ENCODE peak calls at places on chromosomes 5 and 9, in ten cellular contexts. J, S, O, L, D, H, E, I, M and Y are unnamed samples.

GRCh38 chr9:5799314-5799713 is 33.6 kb downstream of the ERMP1 start:
- DNase-seq in J (peak), E (peak), D (no peak), O (no peak), M (peak), L (peak), H (peak), S (no peak), I (no peak), Y (peak)

GRCh38 chr9:133731876-133732321 is 6.3 kb downstream of the SARDH start:
- DNase-seq in M (no peak), I (no peak), J (peak), H (peak), D (no peak), L (no peak), E (peak), O (no peak), S (peak), Y (no peak)

GRCh38 chr5:173880306-173880985 is 7.7 kb upstream of the CPEB4 start:
- DNase-seq in D (no peak), H (no peak), O (no peak), J (no peak), M (peak), E (peak), S (no peak), I (no peak), L (peak), Y (peak)

GRCh38 chr9:124743686-124744348 is 27.3 kb downstream of the NR6A1 start:
- DNase-seq in I (no peak), L (no peak), O (no peak), S (no peak), D (no peak), E (no peak), M (no peak), H (no peak), J (no peak), Y (no peak)

GRCh38 chr5:163104496-163104895 is 332.9 kb upstream of the CCNG1 start:
- DNase-seq in S (no peak), L (no peak), D (no peak), M (no peak), J (no peak), H (no peak), O (no peak), E (no peak), I (no peak), Y (no peak)

GRCh38 chr9:129863059-129863690 is 27.9 kb downstream of the USP20 start:
- DNase-seq in O (no peak), I (no peak), H (no peak), L (peak), E (peak), M (no peak), S (no peak), J (peak), D (no peak), Y (no peak)

GRCh38 chr9:27530915-27531762 is 1.5 kb upstream of the MOB3B start:
- DNase-seq in L (no peak), M (no peak), E (no peak), H (no peak), S (no peak), D (no peak), O (no peak), J (no peak), I (no peak), Y (no peak)

GRCh38 chr9:132609829-132610228 is 27.4 kb downstream of the BARHL1 start:
- DNase-seq in I (no peak), H (peak), M (peak), S (no peak), J (no peak), D (no peak), O (no peak), E (peak), L (peak), Y (peak)

GRCh38 chr9:113634597-113635515 is 171.3 kb downstream of the RGS3 start:
- DNase-seq in O (no peak), M (no peak), J (no peak), H (no peak), D (no peak), S (peak), L (no peak), I (peak), E (no peak), Y (no peak)

GRCh38 chr5:10856646-10857332 is 95.8 kb upstream of the DAP start:
- DNase-seq in D (no peak), I (peak), L (peak), O (peak), H (no peak), J (peak), E (peak), S (no peak), M (peak), Y (no peak)

GRCh38 chr5:61327761-61328753 is 4.0 kb upstream of the ZSWIM6 start:
- DNase-seq in J (no peak), S (no peak), O (peak), M (peak), D (no peak), I (no peak), H (no peak), L (peak), E (peak), Y (no peak)

GRCh38 chr9:27086818-27087680 is 22.0 kb upstream of the TEK start:
- DNase-seq in D (no peak), O (no peak), L (peak), E (peak), I (no peak), H (no peak), M (peak), S (no peak), J (no peak), Y (no peak)

GRCh38 chr5:158811350-158811749 is 288.4 kb downstream of the EBF1 start:
- DNase-seq in E (no peak), D (no peak), L (no peak), H (no peak), O (no peak), S (no peak), M (no peak), J (no peak), I (no peak), Y (no peak)

GRCh38 chr5:56711191-56711590 is 104.2 kb upstream of the MAP3K1 start:
- DNase-seq in S (no peak), O (no peak), E (peak), J (no peak), M (no peak), L (peak), D (no peak), H (peak), I (no peak), Y (peak)

GRCh38 chr9:96646081-96646991 is 8.8 kb downstream of the PRXL2C start:
- DNase-seq in D (no peak), E (peak), I (no peak), O (no peak), H (peak), S (no peak), M (no peak), L (peak), J (no peak), Y (peak)

GRCh38 chr5:93578179-93578812 is 2.7 kb downstream of the NR2F1-AS1 start:
- DNase-seq in H (no peak), E (no peak), M (no peak), J (no peak), L (no peak), I (no peak), O (peak), D (no peak), S (no peak), Y (no peak)

GRCh38 chr9:133727876-133728441 is 10.2 kb downstream of the SARDH start:
- DNase-seq in O (no peak), L (no peak), E (no peak), J (peak), M (no peak), S (peak), D (no peak), H (no peak), I (no peak), Y (no peak)

GRCh38 chr5:150905312-150905683 is 518 bp upstream of the ZNF300 start:
- DNase-seq in H (no peak), I (no peak), J (no peak), L (no peak), M (no peak), D (no peak), E (no peak), O (no peak), S (no peak), Y (no peak)

GRCh38 chr5:150901446-150901845 is 3.3 kb downstream of the ZNF300 start:
- DNase-seq in O (no peak), L (no peak), J (no peak), I (no peak), M (no peak), S (no peak), E (no peak), H (no peak), D (no peak), Y (no peak)

DNA sequence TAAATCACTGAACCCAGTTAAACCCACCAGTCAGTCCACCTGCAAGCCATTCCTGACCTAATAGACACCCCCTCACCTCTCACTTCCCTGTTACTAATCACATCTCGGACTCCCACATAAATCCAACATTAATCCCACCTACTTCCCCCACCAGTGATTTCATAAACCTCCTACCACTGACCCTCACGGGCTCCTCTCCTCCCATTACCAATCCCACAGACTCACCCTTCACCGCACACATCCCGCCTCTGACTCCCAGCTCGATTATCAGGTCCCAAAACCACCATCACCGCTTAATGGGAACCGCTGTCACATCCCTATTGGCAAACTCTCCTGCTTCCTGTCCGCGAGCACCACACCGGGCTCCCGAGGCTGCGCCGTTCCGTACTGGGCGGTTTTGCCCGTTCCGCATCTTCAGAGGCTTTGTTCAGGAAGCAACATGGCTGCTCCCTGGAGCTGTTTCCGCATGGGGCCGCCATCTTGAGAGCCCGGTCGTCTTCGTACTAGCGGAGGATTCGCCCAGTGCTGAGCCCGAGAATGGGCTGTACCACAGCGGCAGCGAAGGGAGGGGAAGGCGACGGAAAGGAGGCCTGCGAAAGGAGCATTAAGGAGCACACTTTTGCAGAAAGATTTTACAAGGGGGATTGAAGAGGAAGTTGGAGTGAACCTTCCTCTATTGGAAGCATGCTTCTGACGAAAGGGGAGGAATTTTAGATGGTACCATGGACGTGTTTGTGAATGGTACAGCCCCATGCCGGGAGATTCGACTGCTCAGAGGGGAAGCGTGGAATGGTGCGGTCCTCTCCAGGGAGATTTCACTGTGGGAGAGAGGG is at the start of gene ZNF300:
- DNase-seq in J (peak), I (peak), E (peak), D (peak), M (peak), S (peak), H (peak), L (peak), O (peak), Y (peak)
- TF ChIP-seq CTCF in J (no peak), I (no peak), E (no peak), D (no peak), M (no peak), S (no peak), H (no peak), L (no peak), O (no peak), Y (no peak)

GRCh38 chr5:5141625-5142527 is 1.7 kb downstream of the ADAMTS16 start:
- DNase-seq in D (peak), H (peak), L (peak), E (peak), S (no peak), O (peak), M (peak), I (no peak), J (peak), Y (peak)
- TF ChIP-seq CTCF in D (peak), H (peak), L (peak), E (peak), S (peak), O (peak), M (peak), I (peak), J (peak), Y (peak)

GRCh38 chr5:115873392-115873791 is 31.7 kb downstream of the AP3S1 start:
- DNase-seq in S (no peak), L (peak), H (no peak), J (no peak), M (no peak), E (no peak), O (no peak), D (no peak), I (no peak), Y (peak)

GRCh38 chr5:115872447-115872846 is 30.7 kb downstream of the AP3S1 start:
- DNase-seq in I (no peak), J (no peak), D (no peak), L (no peak), H (no peak), E (no peak), O (no peak), M (no peak), S (no peak), Y (no peak)

GRCh38 chr5:115875447-115875846 is 33.7 kb downstream of the AP3S1 start:
- DNase-seq in M (no peak), E (no peak), O (no peak), H (no peak), S (no peak), I (no peak), D (no peak), J (no peak), L (no peak), Y (no peak)
- TF ChIP-seq CTCF in M (peak), E (no peak), O (no peak), H (peak), S (no peak), I (no peak), D (no peak), J (no peak), L (no peak), Y (no peak)

GRCh38 chr9:127458921-127459320 is 7.6 kb downstream of the LRSAM1 start:
- DNase-seq in O (no peak), H (no peak), L (no peak), J (no peak), S (no peak), M (no peak), E (no peak), D (no peak), I (no peak), Y (no peak)

GRCh38 chr9:127457191-127457878 is 6.0 kb downstream of the LRSAM1 start:
- DNase-seq in D (no peak), J (no peak), E (no peak), O (no peak), H (no peak), L (no peak), I (no peak), S (no peak), M (no peak), Y (no peak)

GRCh38 chr9:127452481-127453092 is 1.3 kb downstream of the LRSAM1 start:
- DNase-seq in I (peak), O (no peak), S (peak), D (peak), J (peak), M (no peak), L (no peak), E (peak), H (peak), Y (no peak)

GRCh38 chr9:127451681-127452480 is 571 bp downstream of the LRSAM1 start:
- DNase-seq in S (peak), H (peak), J (peak), L (no peak), I (peak), M (no peak), E (peak), D (peak), O (peak), Y (no peak)

DNA sequence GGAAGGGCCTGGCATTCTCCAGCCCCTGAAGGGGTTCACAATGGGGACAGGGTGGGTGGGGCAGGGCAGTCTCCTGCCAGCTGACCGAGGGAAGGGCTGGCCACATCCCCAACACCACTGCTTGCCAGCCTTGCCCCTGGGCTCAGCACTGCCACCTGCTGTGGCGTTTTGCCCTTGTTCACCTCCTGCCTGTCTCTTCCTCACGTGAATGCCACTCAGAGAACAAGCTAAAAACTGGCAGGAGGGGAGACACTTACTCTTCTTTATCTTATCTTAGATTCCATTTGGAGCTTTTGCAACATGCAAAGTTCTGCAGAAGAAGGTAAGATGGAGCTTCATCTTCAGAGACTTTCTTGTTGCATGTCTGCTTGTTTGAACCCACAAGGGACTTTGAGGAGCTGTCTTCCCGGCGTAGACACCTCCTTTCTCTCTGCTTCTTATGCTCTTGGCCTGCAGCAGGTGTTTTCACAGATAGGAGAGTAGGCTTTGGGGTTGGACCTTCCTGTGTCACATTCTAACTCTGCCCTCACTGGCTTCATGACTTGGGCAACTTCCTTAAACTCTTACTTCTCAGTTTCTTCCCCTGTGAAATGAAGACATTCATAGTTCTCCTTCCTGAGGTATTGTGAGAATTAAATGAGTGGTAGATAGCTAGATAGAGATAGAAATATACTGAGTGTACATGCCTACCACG is 4.1 kb downstream of the LRSAM1 start:
- DNase-seq in H (no peak), I (no peak), O (no peak), S (no peak), L (no peak), J (no peak), E (no peak), D (peak), M (no peak), Y (no peak)
- TF ChIP-seq CTCF in H (peak), I (no peak), O (peak), S (no peak), L (peak), J (peak), E (peak), D (peak), M (peak), Y (peak)

GRCh38 chr9:19630762-19631161 is 158.1 kb downstream of the SLC24A2 start:
- DNase-seq in D (no peak), J (no peak), O (no peak), E (no peak), M (no peak), I (no peak), S (no peak), H (no peak), L (no peak), Y (no peak)

GRCh38 chr9:19634881-19635280 is 154.0 kb downstream of the SLC24A2 start:
- DNase-seq in S (no peak), L (no peak), I (no peak), M (no peak), H (no peak), J (peak), O (no peak), D (no peak), E (no peak), Y (no peak)

GRCh38 chr9:19631181-19631580 is 157.7 kb downstream of the SLC24A2 start:
- DNase-seq in M (no peak), D (no peak), S (no peak), O (no peak), J (no peak), L (no peak), H (no peak), E (no peak), I (no peak), Y (no peak)

GRCh38 chr9:19629506-19629905 is 159.3 kb downstream of the SLC24A2 start:
- DNase-seq in S (no peak), J (peak), I (no peak), L (no peak), E (no peak), D (no peak), H (no peak), O (no peak), M (no peak), Y (no peak)
- TF ChIP-seq CTCF in S (no peak), J (peak), I (no peak), L (no peak), E (peak), D (no peak), H (no peak), O (no peak), M (no peak), Y (no peak)

GRCh38 chr5:149809919-149810691 is 80.0 kb downstream of the PPARGC1B start:
- DNase-seq in H (no peak), L (no peak), M (no peak), E (no peak), O (no peak), D (no peak), S (no peak), J (no peak), I (no peak), Y (no peak)

GRCh38 chr5:149810856-149811255 is 80.7 kb downstream of the PPARGC1B start:
- DNase-seq in I (no peak), M (no peak), H (no peak), J (no peak), L (no peak), O (no peak), D (no peak), S (no peak), E (peak), Y (no peak)

GRCh38 chr5:149807614-149808013 is 77.5 kb downstream of the PPARGC1B start:
- DNase-seq in M (no peak), E (no peak), I (no peak), H (no peak), D (no peak), S (no peak), O (no peak), J (no peak), L (no peak), Y (no peak)

GRCh38 chr5:149808264-149808982 is 78.3 kb downstream of the PPARGC1B start:
- DNase-seq in L (no peak), O (no peak), H (no peak), J (no peak), I (no peak), S (no peak), M (no peak), D (no peak), E (peak), Y (no peak)

DNA sequence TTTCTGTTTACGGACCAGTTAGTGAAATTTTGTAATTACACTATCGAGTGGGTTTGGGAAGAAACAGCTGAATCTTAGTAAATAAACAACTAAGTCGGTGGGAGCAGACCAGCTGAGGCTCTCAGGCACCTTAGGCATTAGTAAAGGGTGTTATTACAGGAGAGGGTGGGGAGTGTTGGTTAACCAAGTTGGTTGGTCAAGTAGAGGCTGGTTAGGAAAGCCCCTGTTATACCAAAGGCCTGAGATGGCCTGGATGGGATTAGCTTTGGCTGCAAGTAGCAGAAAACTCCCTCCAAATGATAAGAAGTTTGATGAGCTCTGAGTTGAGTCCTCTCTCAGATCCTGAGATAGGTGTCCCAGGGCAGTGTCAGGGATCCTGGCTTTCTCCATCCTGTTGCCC is 81.3 kb downstream of the PPARGC1B start:
- DNase-seq in I (no peak), O (no peak), J (no peak), H (no peak), M (no peak), S (no peak), E (no peak), D (no peak), L (no peak), Y (no peak)
- TF ChIP-seq CTCF in I (no peak), O (no peak), J (no peak), H (no peak), M (no peak), S (no peak), E (no peak), D (no peak), L (no peak), Y (no peak)